ENCODE peak calls at places on chromosomes 2 and 18, in nine cellular contexts. One of them, this sample, is unnamed.

GRCh38 chr18:3415110-3415509 is 34.9 kb upstream of the TGIF1 start:
- DNase-seq in cardiac muscle cell: no peak
- DNase-seq in small intestine: no peak
- DNase-seq in NT2/D1: no peak
- DNase-seq in body of pancreas: no peak
- DNase-seq in prostate gland: no peak
- DNase-seq in CD8-positive, alpha-beta memory T cell: no peak
- DNase-seq in tibial nerve: no peak
- DNase-seq in heart left ventricle: no peak
- DNase-seq in this sample: no peak

GRCh38 chr2:201130524-201131186 is 14.7 kb downstream of the CFLAR start:
- DNase-seq in cardiac muscle cell: peak; percentile 85
- DNase-seq in small intestine: no peak
- DNase-seq in NT2/D1: peak; percentile 48
- DNase-seq in body of pancreas: no peak
- DNase-seq in prostate gland: no peak
- DNase-seq in CD8-positive, alpha-beta memory T cell: no peak
- DNase-seq in tibial nerve: no peak
- DNase-seq in heart left ventricle: no peak
- DNase-seq in this sample: no peak

GRCh38 chr2:239523944-239524310 is 123.1 kb upstream of the HDAC4 start:
- DNase-seq in cardiac muscle cell: no peak
- DNase-seq in small intestine: no peak
- DNase-seq in NT2/D1: no peak
- DNase-seq in body of pancreas: no peak
- DNase-seq in prostate gland: no peak
- DNase-seq in CD8-positive, alpha-beta memory T cell: no peak
- DNase-seq in tibial nerve: no peak
- DNase-seq in heart left ventricle: no peak
- DNase-seq in this sample: no peak

GRCh38 chr2:239193925-239194687 is 206.7 kb downstream of the HDAC4 start:
- DNase-seq in cardiac muscle cell: no peak
- DNase-seq in small intestine: no peak
- DNase-seq in NT2/D1: no peak
- DNase-seq in body of pancreas: no peak
- DNase-seq in prostate gland: no peak
- DNase-seq in CD8-positive, alpha-beta memory T cell: no peak
- DNase-seq in tibial nerve: no peak
- DNase-seq in heart left ventricle: no peak
- DNase-seq in this sample: no peak

GRCh38 chr2:205721057-205721767 is 38.9 kb downstream of the NRP2 start:
- DNase-seq in cardiac muscle cell: no peak
- DNase-seq in small intestine: no peak
- DNase-seq in NT2/D1: no peak
- DNase-seq in body of pancreas: no peak
- DNase-seq in prostate gland: no peak
- DNase-seq in CD8-positive, alpha-beta memory T cell: no peak
- DNase-seq in tibial nerve: no peak
- DNase-seq in heart left ventricle: no peak
- DNase-seq in this sample: no peak

GRCh38 chr2:41932241-41933034 is 115.4 kb upstream of the PKDCC start:
- DNase-seq in cardiac muscle cell: peak; percentile 99
- DNase-seq in small intestine: no peak
- DNase-seq in NT2/D1: no peak
- DNase-seq in body of pancreas: peak; percentile 69
- DNase-seq in prostate gland: no peak
- DNase-seq in CD8-positive, alpha-beta memory T cell: no peak
- DNase-seq in tibial nerve: peak; percentile 83
- DNase-seq in heart left ventricle: peak; percentile 81
- DNase-seq in this sample: no peak

GRCh38 chr2:150567771-150568278 is 80.4 kb upstream of the RND3 start:
- DNase-seq in cardiac muscle cell: peak; percentile 67
- DNase-seq in small intestine: no peak
- DNase-seq in NT2/D1: no peak
- DNase-seq in body of pancreas: no peak
- DNase-seq in prostate gland: no peak
- DNase-seq in CD8-positive, alpha-beta memory T cell: no peak
- DNase-seq in tibial nerve: no peak
- DNase-seq in heart left ventricle: no peak
- DNase-seq in this sample: no peak

GRCh38 chr2:17643031-17643615 is 102.6 kb downstream of the VSNL1 start:
- DNase-seq in cardiac muscle cell: peak; percentile 93
- DNase-seq in small intestine: peak; percentile 11
- DNase-seq in NT2/D1: peak; percentile 27
- DNase-seq in body of pancreas: peak; percentile 58
- DNase-seq in prostate gland: no peak
- DNase-seq in CD8-positive, alpha-beta memory T cell: no peak
- DNase-seq in tibial nerve: no peak
- DNase-seq in heart left ventricle: no peak
- DNase-seq in this sample: no peak

GRCh38 chr2:174158003-174158402 is 90.3 kb downstream of the OLA1 start:
- DNase-seq in cardiac muscle cell: peak; percentile 52
- DNase-seq in small intestine: peak; percentile 57
- DNase-seq in NT2/D1: peak; percentile 38
- DNase-seq in body of pancreas: peak; percentile 42
- DNase-seq in prostate gland: no peak
- DNase-seq in CD8-positive, alpha-beta memory T cell: no peak
- DNase-seq in tibial nerve: no peak
- DNase-seq in heart left ventricle: no peak
- DNase-seq in this sample: no peak

GRCh38 chr2:88540346-88540745 is 86.9 kb downstream of the EIF2AK3 start:
- DNase-seq in cardiac muscle cell: peak; percentile 54
- DNase-seq in small intestine: no peak
- DNase-seq in NT2/D1: no peak
- DNase-seq in body of pancreas: no peak
- DNase-seq in prostate gland: no peak
- DNase-seq in CD8-positive, alpha-beta memory T cell: no peak
- DNase-seq in tibial nerve: no peak
- DNase-seq in heart left ventricle: no peak
- DNase-seq in this sample: no peak

GRCh38 chr2:42296226-42296625 is 64.8 kb downstream of the COX7A2L start:
- DNase-seq in cardiac muscle cell: no peak
- DNase-seq in small intestine: no peak
- DNase-seq in NT2/D1: no peak
- DNase-seq in body of pancreas: no peak
- DNase-seq in prostate gland: no peak
- DNase-seq in CD8-positive, alpha-beta memory T cell: no peak
- DNase-seq in tibial nerve: no peak
- DNase-seq in heart left ventricle: no peak
- DNase-seq in this sample: no peak

DNA sequence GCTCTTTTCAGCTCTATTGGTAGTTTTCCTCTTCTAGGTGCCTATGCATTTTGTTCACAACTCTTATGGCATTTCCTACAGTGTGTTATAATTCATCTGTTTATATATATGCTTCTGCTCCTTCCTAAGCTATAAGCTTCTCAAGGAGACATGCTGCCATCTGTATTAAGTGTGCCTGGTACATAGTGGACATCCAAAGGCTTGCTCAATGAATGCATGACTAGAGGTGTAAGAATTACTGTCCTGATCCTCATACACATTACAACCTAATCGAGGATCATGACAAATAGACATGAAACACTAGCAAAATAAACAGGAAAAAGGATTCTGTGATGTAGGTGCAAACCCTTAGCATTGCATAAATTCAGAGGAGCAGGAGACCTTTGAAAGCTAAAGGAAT is 50.2 kb downstream of the CDC42EP3 start:
- DNase-seq in cardiac muscle cell: no peak
- DNase-seq in small intestine: no peak
- DNase-seq in NT2/D1: no peak
- DNase-seq in body of pancreas: no peak
- DNase-seq in prostate gland: no peak
- DNase-seq in CD8-positive, alpha-beta memory T cell: no peak
- DNase-seq in tibial nerve: no peak
- DNase-seq in heart left ventricle: no peak
- DNase-seq in this sample: no peak
- H3K4me1 ChIP-seq in cardiac muscle cell: peaks cover 22% of the 10 kb centered on the region
- H3K4me1 ChIP-seq in small intestine: peaks cover 5% of the 10 kb centered on the region
- H3K4me1 ChIP-seq in NT2/D1: no peaks in the 10 kb centered on the region
- H3K4me1 ChIP-seq in body of pancreas: peaks cover 18% of the 10 kb centered on the region
- H3K4me1 ChIP-seq in prostate gland: no peaks in the 10 kb centered on the region
- H3K4me1 ChIP-seq in CD8-positive, alpha-beta memory T cell: peaks cover 64% of the 10 kb centered on the region
- H3K4me1 ChIP-seq in tibial nerve: peaks cover 37% of the 10 kb centered on the region
- H3K4me1 ChIP-seq in heart left ventricle: peaks cover 13% of the 10 kb centered on the region
- H3K4me1 ChIP-seq in this sample: peaks cover 61% of the 10 kb centered on the region

GRCh38 chr18:59954241-59954640 is 54.4 kb downstream of the PMAIP1 start:
- DNase-seq in cardiac muscle cell: no peak
- DNase-seq in small intestine: no peak
- DNase-seq in NT2/D1: no peak
- DNase-seq in body of pancreas: no peak
- DNase-seq in prostate gland: no peak
- DNase-seq in CD8-positive, alpha-beta memory T cell: no peak
- DNase-seq in tibial nerve: no peak
- DNase-seq in heart left ventricle: no peak
- DNase-seq in this sample: no peak

GRCh38 chr18:59954746-59955145 is 55.0 kb downstream of the PMAIP1 start:
- DNase-seq in cardiac muscle cell: peak; percentile 25
- DNase-seq in small intestine: no peak
- DNase-seq in NT2/D1: no peak
- DNase-seq in body of pancreas: no peak
- DNase-seq in prostate gland: no peak
- DNase-seq in CD8-positive, alpha-beta memory T cell: no peak
- DNase-seq in tibial nerve: no peak
- DNase-seq in heart left ventricle: no peak
- DNase-seq in this sample: no peak

GRCh38 chr18:59950215-59950944 is 50.6 kb downstream of the PMAIP1 start:
- DNase-seq in cardiac muscle cell: no peak
- DNase-seq in small intestine: no peak
- DNase-seq in NT2/D1: no peak
- DNase-seq in body of pancreas: peak; percentile 82
- DNase-seq in prostate gland: no peak
- DNase-seq in CD8-positive, alpha-beta memory T cell: no peak
- DNase-seq in tibial nerve: no peak
- DNase-seq in heart left ventricle: no peak
- DNase-seq in this sample: no peak

GRCh38 chr18:59951591-59951990 is 51.8 kb downstream of the PMAIP1 start:
- DNase-seq in cardiac muscle cell: no peak
- DNase-seq in small intestine: no peak
- DNase-seq in NT2/D1: no peak
- DNase-seq in body of pancreas: no peak
- DNase-seq in prostate gland: no peak
- DNase-seq in CD8-positive, alpha-beta memory T cell: no peak
- DNase-seq in tibial nerve: no peak
- DNase-seq in heart left ventricle: no peak
- DNase-seq in this sample: no peak

GRCh38 chr18:59952283-59953007 is 52.6 kb downstream of the PMAIP1 start:
- DNase-seq in cardiac muscle cell: no peak
- DNase-seq in small intestine: no peak
- DNase-seq in NT2/D1: no peak
- DNase-seq in body of pancreas: no peak
- DNase-seq in prostate gland: no peak
- DNase-seq in CD8-positive, alpha-beta memory T cell: no peak
- DNase-seq in tibial nerve: no peak
- DNase-seq in heart left ventricle: no peak
- DNase-seq in this sample: no peak
- H3K4me1 ChIP-seq in cardiac muscle cell: peaks cover under 1% of the 10 kb centered on the region
- H3K4me1 ChIP-seq in small intestine: no peaks in the 10 kb centered on the region
- H3K4me1 ChIP-seq in NT2/D1: no peaks in the 10 kb centered on the region
- H3K4me1 ChIP-seq in body of pancreas: peaks cover 12% of the 10 kb centered on the region
- H3K4me1 ChIP-seq in prostate gland: no peaks in the 10 kb centered on the region
- H3K4me1 ChIP-seq in CD8-positive, alpha-beta memory T cell: no peaks in the 10 kb centered on the region
- H3K4me1 ChIP-seq in tibial nerve: no peaks in the 10 kb centered on the region
- H3K4me1 ChIP-seq in heart left ventricle: no peaks in the 10 kb centered on the region
- H3K4me1 ChIP-seq in this sample: no peaks in the 10 kb centered on the region

DNA sequence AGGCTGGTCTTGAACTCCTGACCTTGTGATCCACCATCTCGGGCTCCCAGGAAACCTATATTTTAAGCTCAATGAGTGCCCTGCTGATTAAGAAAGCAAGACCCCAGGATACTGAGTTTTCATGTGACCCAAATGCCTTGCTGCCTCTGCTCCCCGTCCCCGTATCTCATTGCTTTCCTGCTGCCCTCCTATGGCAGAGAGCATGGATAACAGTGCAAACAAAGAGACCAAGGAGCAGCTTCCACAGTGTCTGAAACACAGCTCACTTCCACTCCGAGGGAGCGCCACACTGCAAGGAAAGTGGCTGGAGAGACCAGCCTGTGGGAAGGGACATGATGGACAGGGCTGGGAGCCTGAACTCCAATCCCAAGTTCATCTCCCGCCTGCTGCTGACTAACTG is 246.8 kb downstream of the TMEM182 start:
- DNase-seq in cardiac muscle cell: no peak
- DNase-seq in small intestine: no peak
- DNase-seq in NT2/D1: no peak
- DNase-seq in body of pancreas: no peak
- DNase-seq in prostate gland: no peak
- DNase-seq in CD8-positive, alpha-beta memory T cell: no peak
- DNase-seq in tibial nerve: no peak
- DNase-seq in heart left ventricle: no peak
- DNase-seq in this sample: no peak
- H3K4me1 ChIP-seq in cardiac muscle cell: peaks cover 5% of the 10 kb centered on the region
- H3K4me1 ChIP-seq in small intestine: no peaks in the 10 kb centered on the region
- H3K4me1 ChIP-seq in NT2/D1: no peaks in the 10 kb centered on the region
- H3K4me1 ChIP-seq in body of pancreas: no peaks in the 10 kb centered on the region
- H3K4me1 ChIP-seq in prostate gland: no peaks in the 10 kb centered on the region
- H3K4me1 ChIP-seq in CD8-positive, alpha-beta memory T cell: no peaks in the 10 kb centered on the region
- H3K4me1 ChIP-seq in tibial nerve: no peaks in the 10 kb centered on the region
- H3K4me1 ChIP-seq in heart left ventricle: no peaks in the 10 kb centered on the region
- H3K4me1 ChIP-seq in this sample: no peaks in the 10 kb centered on the region

GRCh38 chr18:48946329-48946835 is 4.4 kb downstream of the SMAD7 start:
- DNase-seq in cardiac muscle cell: peak; percentile 64
- DNase-seq in small intestine: no peak
- DNase-seq in NT2/D1: no peak
- DNase-seq in body of pancreas: peak; percentile 36
- DNase-seq in prostate gland: no peak
- DNase-seq in CD8-positive, alpha-beta memory T cell: no peak
- DNase-seq in tibial nerve: no peak
- DNase-seq in heart left ventricle: no peak
- DNase-seq in this sample: no peak

GRCh38 chr18:48948112-48949050 is 2.4 kb downstream of the SMAD7 start:
- DNase-seq in cardiac muscle cell: peak; percentile 75
- DNase-seq in small intestine: no peak
- DNase-seq in NT2/D1: no peak
- DNase-seq in body of pancreas: peak; percentile 58
- DNase-seq in prostate gland: peak; percentile 75
- DNase-seq in CD8-positive, alpha-beta memory T cell: no peak
- DNase-seq in tibial nerve: no peak
- DNase-seq in heart left ventricle: peak; percentile 80
- DNase-seq in this sample: peak; percentile 90

GRCh38 chr18:48949051-48949605 is 1.6 kb downstream of the SMAD7 start:
- DNase-seq in cardiac muscle cell: no peak
- DNase-seq in small intestine: peak; percentile 78
- DNase-seq in NT2/D1: no peak
- DNase-seq in body of pancreas: no peak
- DNase-seq in prostate gland: no peak
- DNase-seq in CD8-positive, alpha-beta memory T cell: peak; percentile 55
- DNase-seq in tibial nerve: no peak
- DNase-seq in heart left ventricle: peak; percentile 76
- DNase-seq in this sample: peak; percentile 80

GRCh38 chr18:48947102-48947501 is 3.7 kb downstream of the SMAD7 start:
- DNase-seq in cardiac muscle cell: no peak
- DNase-seq in small intestine: no peak
- DNase-seq in NT2/D1: no peak
- DNase-seq in body of pancreas: no peak
- DNase-seq in prostate gland: no peak
- DNase-seq in CD8-positive, alpha-beta memory T cell: no peak
- DNase-seq in tibial nerve: no peak
- DNase-seq in heart left ventricle: no peak
- DNase-seq in this sample: no peak

DNA sequence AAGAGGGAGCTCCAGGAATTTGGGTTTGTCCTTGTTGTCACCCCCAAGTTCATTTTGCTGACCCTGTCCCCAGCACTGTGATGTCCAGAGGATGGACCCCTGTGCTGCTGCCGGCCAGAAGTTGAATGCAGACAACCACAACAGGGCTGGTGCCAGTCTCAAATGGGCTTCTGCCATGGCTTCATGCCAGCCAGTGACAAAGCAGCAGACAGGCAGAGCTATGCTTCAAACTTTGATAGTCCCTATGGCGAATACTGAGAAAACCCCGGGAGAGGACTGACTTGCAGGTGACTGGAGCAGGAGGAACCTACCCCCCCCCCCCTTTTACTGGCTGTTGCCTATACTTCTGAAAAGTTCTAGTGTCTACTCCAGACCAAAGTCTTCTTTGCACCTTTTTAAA is 3.2 kb downstream of the SMAD7 start:
- DNase-seq in cardiac muscle cell: no peak
- DNase-seq in small intestine: no peak
- DNase-seq in NT2/D1: no peak
- DNase-seq in body of pancreas: peak; percentile 37
- DNase-seq in prostate gland: no peak
- DNase-seq in CD8-positive, alpha-beta memory T cell: no peak
- DNase-seq in tibial nerve: no peak
- DNase-seq in heart left ventricle: peak; percentile 58
- DNase-seq in this sample: no peak
- H3K4me1 ChIP-seq in cardiac muscle cell: peaks cover 50% of the 10 kb centered on the region
- H3K4me1 ChIP-seq in small intestine: peaks cover 34% of the 10 kb centered on the region
- H3K4me1 ChIP-seq in NT2/D1: peaks cover 9% of the 10 kb centered on the region
- H3K4me1 ChIP-seq in body of pancreas: peaks cover 57% of the 10 kb centered on the region
- H3K4me1 ChIP-seq in prostate gland: peaks cover 32% of the 10 kb centered on the region
- H3K4me1 ChIP-seq in CD8-positive, alpha-beta memory T cell: peaks cover 58% of the 10 kb centered on the region
- H3K4me1 ChIP-seq in tibial nerve: peaks cover 71% of the 10 kb centered on the region
- H3K4me1 ChIP-seq in heart left ventricle: peaks cover 66% of the 10 kb centered on the region
- H3K4me1 ChIP-seq in this sample: peaks cover 94% of the 10 kb centered on the region